ENCODE peak calls at places on chromosomes 4 and X, in seven cellular contexts. One of them, this sample, is unnamed.

GRCh38 chr4:80069837-80070788 is 2.9 kb downstream of the ANTXR2 start:
- DNase-seq in transverse colon: no peak
- DNase-seq in prostate gland: no peak
- DNase-seq in GM12878: no peak
- DNase-seq in suprapubic skin: no peak
- DNase-seq in stomach: no peak
- DNase-seq in GM12891: no peak
- DNase-seq in this sample: no peak

GRCh38 chrX:123878177-123878576 is 18.3 kb downstream of the XIAP start:
- DNase-seq in transverse colon: no peak
- DNase-seq in prostate gland: no peak
- DNase-seq in GM12878: no peak
- DNase-seq in suprapubic skin: no peak
- DNase-seq in stomach: no peak
- DNase-seq in GM12891: no peak
- DNase-seq in this sample: no peak

GRCh38 chr4:158313566-158313965 is 103.3 kb downstream of the TMEM144 start:
- DNase-seq in transverse colon: no peak
- DNase-seq in prostate gland: no peak
- DNase-seq in GM12878: no peak
- DNase-seq in suprapubic skin: no peak
- DNase-seq in stomach: no peak
- DNase-seq in GM12891: no peak
- DNase-seq in this sample: no peak

GRCh38 chr4:147370881-147371280 is 110.0 kb upstream of the EDNRA start:
- DNase-seq in transverse colon: peak
- DNase-seq in prostate gland: no peak
- DNase-seq in GM12878: no peak
- DNase-seq in suprapubic skin: no peak
- DNase-seq in stomach: peak
- DNase-seq in GM12891: no peak
- DNase-seq in this sample: no peak

GRCh38 chr4:123106741-123107140 is 184.3 kb upstream of the NUDT6 start:
- DNase-seq in transverse colon: no peak
- DNase-seq in prostate gland: no peak
- DNase-seq in GM12878: no peak
- DNase-seq in suprapubic skin: no peak
- DNase-seq in stomach: no peak
- DNase-seq in GM12891: no peak
- DNase-seq in this sample: no peak

GRCh38 chr4:84597450-84597849 is 14.5 kb downstream of the CDS1 start:
- DNase-seq in transverse colon: no peak
- DNase-seq in prostate gland: no peak
- DNase-seq in GM12878: no peak
- DNase-seq in suprapubic skin: no peak
- DNase-seq in stomach: no peak
- DNase-seq in GM12891: no peak
- DNase-seq in this sample: no peak

GRCh38 chr4:138114434-138114833 is 127.7 kb downstream of the SLC7A11 start:
- DNase-seq in transverse colon: no peak
- DNase-seq in prostate gland: no peak
- DNase-seq in GM12878: peak
- DNase-seq in suprapubic skin: no peak
- DNase-seq in stomach: no peak
- DNase-seq in GM12891: peak
- DNase-seq in this sample: no peak

GRCh38 chrX:22278375-22278774 is 5.7 kb downstream of the CBLL2 start:
- DNase-seq in transverse colon: no peak
- DNase-seq in prostate gland: no peak
- DNase-seq in GM12878: no peak
- DNase-seq in suprapubic skin: no peak
- DNase-seq in stomach: no peak
- DNase-seq in GM12891: no peak
- DNase-seq in this sample: peak

GRCh38 chr4:2763511-2763967 is 7.4 kb upstream of the TNIP2 start:
- DNase-seq in transverse colon: no peak
- DNase-seq in prostate gland: no peak
- DNase-seq in GM12878: no peak
- DNase-seq in suprapubic skin: no peak
- DNase-seq in stomach: no peak
- DNase-seq in GM12891: no peak
- DNase-seq in this sample: peak

GRCh38 chrX:131058136-131058868 is at the start of gene ARHGAP36:
- DNase-seq in transverse colon: no peak
- DNase-seq in prostate gland: no peak
- DNase-seq in GM12878: no peak
- DNase-seq in suprapubic skin: no peak
- DNase-seq in stomach: no peak
- DNase-seq in GM12891: no peak
- DNase-seq in this sample: peak

GRCh38 chr4:24473309-24473721 is 111.0 kb downstream of the DHX15 start:
- DNase-seq in transverse colon: peak
- DNase-seq in prostate gland: peak
- DNase-seq in GM12878: no peak
- DNase-seq in suprapubic skin: no peak
- DNase-seq in stomach: no peak
- DNase-seq in GM12891: no peak
- DNase-seq in this sample: peak

GRCh38 chr4:159103406-159104131 is 690 bp downstream of the RAPGEF2 start:
- DNase-seq in transverse colon: peak
- DNase-seq in prostate gland: peak
- DNase-seq in GM12878: no peak
- DNase-seq in suprapubic skin: peak
- DNase-seq in stomach: peak
- DNase-seq in GM12891: peak
- DNase-seq in this sample: peak

GRCh38 chr4:163331629-163332360 is 601 bp downstream of the NPY1R start:
- DNase-seq in transverse colon: peak
- DNase-seq in prostate gland: no peak
- DNase-seq in GM12878: no peak
- DNase-seq in suprapubic skin: no peak
- DNase-seq in stomach: no peak
- DNase-seq in GM12891: peak
- DNase-seq in this sample: peak

GRCh38 chrX:23035493-23035892 is 35.7 kb downstream of the DDX53 start:
- DNase-seq in transverse colon: no peak
- DNase-seq in prostate gland: no peak
- DNase-seq in GM12878: no peak
- DNase-seq in suprapubic skin: no peak
- DNase-seq in stomach: no peak
- DNase-seq in GM12891: no peak
- DNase-seq in this sample: peak

GRCh38 chr4:122117743-122118142 is 34.4 kb upstream of the BLTP1 start:
- DNase-seq in transverse colon: no peak
- DNase-seq in prostate gland: no peak
- DNase-seq in GM12878: no peak
- DNase-seq in suprapubic skin: no peak
- DNase-seq in stomach: no peak
- DNase-seq in GM12891: no peak
- DNase-seq in this sample: no peak

DNA sequence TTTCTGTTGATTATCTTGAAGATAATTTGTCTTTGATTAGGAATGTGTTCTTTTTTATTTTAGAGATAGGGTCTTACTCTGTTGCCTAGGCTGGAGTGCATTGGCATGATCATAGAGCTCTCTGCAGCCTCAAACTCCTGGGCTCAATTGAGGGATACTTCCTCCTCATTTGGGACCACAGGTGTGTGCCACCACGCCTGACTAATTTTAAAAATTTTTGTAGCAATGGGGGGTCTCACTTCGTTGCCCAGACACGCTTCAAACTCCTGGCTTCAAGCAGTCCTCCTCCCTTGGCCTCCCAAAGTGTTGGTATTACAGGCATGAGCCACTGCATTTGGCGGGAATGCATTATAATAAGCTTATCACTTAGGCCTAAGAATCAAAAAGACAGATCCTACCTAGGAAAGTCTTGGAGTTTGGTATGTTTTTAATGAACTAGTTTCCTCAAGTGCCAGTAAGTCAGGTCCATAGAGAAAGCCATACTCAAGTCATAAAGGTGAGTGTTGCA is 21.7 kb downstream of the BMP2K start:
- DNase-seq in transverse colon: no peak
- DNase-seq in prostate gland: no peak
- DNase-seq in GM12878: no peak
- DNase-seq in suprapubic skin: no peak
- DNase-seq in stomach: no peak
- DNase-seq in GM12891: no peak
- DNase-seq in this sample: no peak
- TF ChIP-seq POLR2AphosphoS5 in transverse colon: no peak
- TF ChIP-seq POLR2AphosphoS5 in prostate gland: no peak
- TF ChIP-seq POLR2AphosphoS5 in GM12878: no peak
- TF ChIP-seq POLR2AphosphoS5 in suprapubic skin: no peak
- TF ChIP-seq POLR2AphosphoS5 in stomach: no peak
- TF ChIP-seq POLR2AphosphoS5 in GM12891: no peak
- TF ChIP-seq POLR2AphosphoS5 in this sample: no peak

GRCh38 chr4:29037501-29037900 is 1682.7 kb upstream of the PCDH7 start:
- DNase-seq in transverse colon: no peak
- DNase-seq in prostate gland: no peak
- DNase-seq in GM12878: no peak
- DNase-seq in suprapubic skin: no peak
- DNase-seq in stomach: no peak
- DNase-seq in GM12891: no peak
- DNase-seq in this sample: no peak

DNA sequence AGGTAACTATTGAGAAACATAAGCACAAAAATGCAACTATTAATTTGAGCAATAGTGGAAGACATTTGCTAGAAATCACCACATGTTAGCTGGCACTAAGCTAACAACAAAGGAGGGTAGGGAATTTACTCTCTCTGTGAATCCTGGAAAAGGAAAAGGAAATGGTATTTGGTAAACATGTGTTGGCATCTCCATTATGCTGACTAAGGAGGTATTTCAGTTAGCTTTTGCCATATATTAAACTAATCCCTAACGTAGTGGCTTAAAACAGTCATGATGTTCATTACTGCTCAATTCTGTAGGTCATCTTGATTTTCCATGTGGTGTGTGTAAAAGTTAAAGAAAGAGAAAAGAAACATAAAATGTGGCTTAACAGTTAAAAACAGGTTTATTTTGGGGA is 1686.5 kb upstream of the PCDH7 start:
- DNase-seq in transverse colon: no peak
- DNase-seq in prostate gland: no peak
- DNase-seq in GM12878: no peak
- DNase-seq in suprapubic skin: no peak
- DNase-seq in stomach: no peak
- DNase-seq in GM12891: no peak
- DNase-seq in this sample: no peak
- TF ChIP-seq POLR2AphosphoS5 in transverse colon: no peak
- TF ChIP-seq POLR2AphosphoS5 in prostate gland: no peak
- TF ChIP-seq POLR2AphosphoS5 in GM12878: no peak
- TF ChIP-seq POLR2AphosphoS5 in suprapubic skin: no peak
- TF ChIP-seq POLR2AphosphoS5 in stomach: no peak
- TF ChIP-seq POLR2AphosphoS5 in GM12891: no peak
- TF ChIP-seq POLR2AphosphoS5 in this sample: no peak

GRCh38 chrX:24485323-24485722 is 20.2 kb downstream of the PDK3 start:
- DNase-seq in transverse colon: no peak
- DNase-seq in prostate gland: no peak
- DNase-seq in GM12878: no peak
- DNase-seq in suprapubic skin: no peak
- DNase-seq in stomach: no peak
- DNase-seq in GM12891: no peak
- DNase-seq in this sample: no peak

GRCh38 chrX:24483596-24483995 is 18.5 kb downstream of the PDK3 start:
- DNase-seq in transverse colon: no peak
- DNase-seq in prostate gland: no peak
- DNase-seq in GM12878: no peak
- DNase-seq in suprapubic skin: no peak
- DNase-seq in stomach: no peak
- DNase-seq in GM12891: no peak
- DNase-seq in this sample: no peak

GRCh38 chrX:24482823-24483410 is 17.8 kb downstream of the PDK3 start:
- DNase-seq in transverse colon: no peak
- DNase-seq in prostate gland: no peak
- DNase-seq in GM12878: no peak
- DNase-seq in suprapubic skin: no peak
- DNase-seq in stomach: no peak
- DNase-seq in GM12891: no peak
- DNase-seq in this sample: no peak

GRCh38 chrX:24487576-24487975 is 22.5 kb downstream of the PDK3 start:
- DNase-seq in transverse colon: no peak
- DNase-seq in prostate gland: no peak
- DNase-seq in GM12878: no peak
- DNase-seq in suprapubic skin: no peak
- DNase-seq in stomach: no peak
- DNase-seq in GM12891: no peak
- DNase-seq in this sample: no peak

GRCh38 chrX:24485976-24486680 is 21.0 kb downstream of the PDK3 start:
- DNase-seq in transverse colon: no peak
- DNase-seq in prostate gland: no peak
- DNase-seq in GM12878: no peak
- DNase-seq in suprapubic skin: no peak
- DNase-seq in stomach: no peak
- DNase-seq in GM12891: no peak
- DNase-seq in this sample: no peak
- TF ChIP-seq POLR2AphosphoS5 in transverse colon: no peak
- TF ChIP-seq POLR2AphosphoS5 in prostate gland: no peak
- TF ChIP-seq POLR2AphosphoS5 in GM12878: no peak
- TF ChIP-seq POLR2AphosphoS5 in suprapubic skin: no peak
- TF ChIP-seq POLR2AphosphoS5 in stomach: no peak
- TF ChIP-seq POLR2AphosphoS5 in GM12891: no peak
- TF ChIP-seq POLR2AphosphoS5 in this sample: no peak

DNA sequence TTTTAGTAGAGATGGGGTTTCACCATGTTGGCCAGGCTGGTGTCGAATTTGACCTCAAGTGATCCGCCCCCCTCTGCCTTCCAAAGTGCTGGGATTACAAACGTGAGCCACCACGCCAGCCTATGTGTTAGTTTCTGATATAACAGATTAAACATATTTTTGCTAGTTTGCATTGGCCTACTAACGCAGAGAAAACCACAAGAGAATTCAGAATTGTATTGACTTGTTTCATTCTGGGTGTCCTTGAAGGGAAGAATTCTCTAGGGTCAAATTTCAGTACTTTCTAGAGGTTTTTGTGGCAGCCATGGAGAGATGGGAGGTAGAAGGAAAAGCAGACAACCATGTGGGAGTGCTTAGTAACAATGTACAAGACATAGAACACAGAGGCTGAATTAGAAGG is 46.1 kb upstream of the BMPR1B start:
- DNase-seq in transverse colon: no peak
- DNase-seq in prostate gland: no peak
- DNase-seq in GM12878: no peak
- DNase-seq in suprapubic skin: no peak
- DNase-seq in stomach: no peak
- DNase-seq in GM12891: no peak
- DNase-seq in this sample: no peak
- TF ChIP-seq POLR2AphosphoS5 in transverse colon: no peak
- TF ChIP-seq POLR2AphosphoS5 in prostate gland: no peak
- TF ChIP-seq POLR2AphosphoS5 in GM12878: no peak
- TF ChIP-seq POLR2AphosphoS5 in suprapubic skin: no peak
- TF ChIP-seq POLR2AphosphoS5 in stomach: no peak
- TF ChIP-seq POLR2AphosphoS5 in GM12891: no peak
- TF ChIP-seq POLR2AphosphoS5 in this sample: no peak

DNA sequence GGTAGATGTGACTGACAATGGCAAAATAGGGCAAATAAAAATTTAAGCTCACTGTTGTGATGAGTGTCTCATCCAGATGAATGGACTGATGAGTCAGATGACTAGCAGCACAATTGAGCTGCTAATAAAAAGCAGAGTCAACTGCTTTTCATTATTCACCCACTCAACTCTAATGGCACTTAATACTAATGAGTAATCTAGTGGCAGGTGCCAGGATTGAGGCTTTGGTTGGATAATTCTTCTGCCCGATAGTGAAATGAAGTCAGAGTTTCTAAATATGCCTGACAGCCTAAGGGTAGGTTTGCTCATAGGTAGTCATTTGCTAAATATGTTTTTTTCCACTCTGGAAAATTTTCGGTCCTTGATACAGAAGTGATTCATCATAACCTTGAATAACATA is 10.4 kb downstream of the OGT start:
- DNase-seq in transverse colon: no peak
- DNase-seq in prostate gland: no peak
- DNase-seq in GM12878: no peak
- DNase-seq in suprapubic skin: no peak
- DNase-seq in stomach: no peak
- DNase-seq in GM12891: no peak
- DNase-seq in this sample: no peak
- TF ChIP-seq POLR2AphosphoS5 in transverse colon: no peak
- TF ChIP-seq POLR2AphosphoS5 in prostate gland: no peak
- TF ChIP-seq POLR2AphosphoS5 in GM12878: no peak
- TF ChIP-seq POLR2AphosphoS5 in suprapubic skin: no peak
- TF ChIP-seq POLR2AphosphoS5 in stomach: no peak
- TF ChIP-seq POLR2AphosphoS5 in GM12891: no peak
- TF ChIP-seq POLR2AphosphoS5 in this sample: no peak

This sample was measured in GM23338.